ENCODE peak calls at places on chromosomes 11 and 22, in four cellular contexts. N is CD8-positive, alpha-beta T cell; M is tibial nerve; T is left lung. Q is an unnamed sample.

GRCh38 chr22:34414467-34415440 is 494.5 kb upstream of the LARGE1 start:
- DNase-seq in M (no peak), T (no peak), N (no peak), Q (peak)

GRCh38 chr22:38696606-38697005 is 4.1 kb downstream of the JOSD1 start:
- DNase-seq in M (no peak), T (no peak), N (peak), Q (no peak)

GRCh38 chr11:76849376-76849775 is 11.3 kb upstream of the ACER3 start:
- DNase-seq in N (no peak), T (no peak), M (no peak), Q (no peak)

GRCh38 chr11:121367434-121367833 is 74.9 kb downstream of the SC5D start:
- DNase-seq in T (no peak), M (no peak), N (peak), Q (peak)

GRCh38 chr11:33089776-33090175 is 50.4 kb downstream of the TCP11L1 start:
- DNase-seq in T (no peak), N (no peak), M (no peak), Q (no peak)

GRCh38 chr11:94767701-94768601 is at the start of gene AMOTL1:
- DNase-seq in M (peak), T (peak), N (peak), Q (peak)

GRCh38 chr22:46326066-46326680 is 9.3 kb upstream of the TRMU start:
- DNase-seq in T (peak), N (no peak), M (no peak), Q (no peak)

GRCh38 chr11:3667149-3668035 is 3.8 kb downstream of the CHRNA10 start:
- DNase-seq in T (peak), N (no peak), M (no peak), Q (no peak)

GRCh38 chr11:77035580-77035979 is 1.4 kb downstream of the B3GNT6 start:
- DNase-seq in T (no peak), N (no peak), M (no peak), Q (no peak)

GRCh38 chr11:105296806-105297205 is 157.2 kb upstream of the CARD18 start:
- DNase-seq in M (no peak), N (no peak), T (no peak), Q (no peak)

GRCh38 chr22:49208768-49209252 is 618.9 kb downstream of the BRD1 start:
- DNase-seq in T (no peak), N (no peak), M (no peak), Q (no peak)

GRCh38 chr11:59659981-59660380 is 8.9 kb downstream of the PATL1 start:
- DNase-seq in N (no peak), M (no peak), T (no peak), Q (no peak)

GRCh38 chr11:124101722-124102121 is 13.5 kb upstream of the VWA5A start:
- DNase-seq in M (no peak), T (no peak), N (no peak), Q (no peak)

GRCh38 chr11:293852-294661 is 5.1 kb downstream of the PGGHG start:
- DNase-seq in T (peak), N (no peak), M (no peak), Q (no peak)

GRCh38 chr11:43697679-43698078 is 17.1 kb downstream of the HSD17B12 start:
- DNase-seq in M (no peak), T (no peak), N (no peak), Q (no peak)

GRCh38 chr11:61028135-61028729 is 56.8 kb downstream of the CD6 start:
- DNase-seq in N (peak), T (no peak), M (no peak), Q (no peak)

GRCh38 chr11:120106354-120106753 is 31.6 kb downstream of the TRIM29 start:
- DNase-seq in N (no peak), T (peak), M (no peak), Q (no peak)

GRCh38 chr11:26976389-26976788 is 17.5 kb upstream of the FIBIN start:
- DNase-seq in M (no peak), T (no peak), N (no peak), Q (no peak)

GRCh38 chr11:118443590-118444218 is 7.4 kb downstream of the KMT2A start:
- DNase-seq in N (no peak), T (no peak), M (no peak), Q (no peak)

GRCh38 chr11:4211991-4212390 is 117.4 kb downstream of the RRM1 start:
- DNase-seq in T (peak), N (no peak), M (no peak), Q (no peak)

GRCh38 chr11:70104419-70104818 is 26.3 kb downstream of the ANO1 start:
- DNase-seq in M (no peak), N (no peak), T (peak), Q (no peak)

GRCh38 chr11:62579252-62579651 is 5.6 kb upstream of the EEF1G start:
- DNase-seq in T (no peak), M (no peak), N (no peak), Q (no peak)

GRCh38 chr11:1907955-1908354 is 11.5 kb upstream of the TNNT3 start:
- DNase-seq in M (no peak), T (no peak), N (no peak), Q (no peak)
- H3K4me3 ChIP-seq in M (peak), T (no peak), N (no peak), Q (no peak)

DNA sequence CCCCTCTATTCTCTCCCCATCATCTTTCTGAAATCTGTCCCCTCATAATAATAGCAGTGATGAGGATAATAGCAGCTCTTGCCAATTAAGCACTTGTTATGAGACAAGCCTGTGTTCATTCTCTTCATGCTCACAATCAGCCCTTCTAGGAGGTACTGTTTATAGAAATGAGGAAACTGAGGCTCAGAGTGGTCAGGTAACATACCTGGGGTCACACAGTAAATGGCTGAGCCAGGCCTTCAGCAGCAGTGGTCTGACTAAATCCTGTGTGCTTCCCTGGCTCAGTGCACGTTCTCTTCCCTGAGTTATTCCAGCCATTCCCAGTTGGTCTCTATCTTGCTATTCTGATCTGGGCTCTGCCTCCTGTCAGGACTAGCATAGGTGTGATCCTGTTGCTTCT is 3.8 kb upstream of the CNIH2 start:
- DNase-seq in M (no peak), T (no peak), N (no peak), Q (no peak)
- H3K4me3 ChIP-seq in M (no peak), T (no peak), N (no peak), Q (no peak)

GRCh38 chr22:22200569-22201184 is 43.9 kb upstream of the VPREB1 start:
- DNase-seq in T (no peak), M (no peak), N (no peak), Q (no peak)
- H3K4me3 ChIP-seq in T (no peak), M (no peak), N (no peak), Q (no peak)

DNA sequence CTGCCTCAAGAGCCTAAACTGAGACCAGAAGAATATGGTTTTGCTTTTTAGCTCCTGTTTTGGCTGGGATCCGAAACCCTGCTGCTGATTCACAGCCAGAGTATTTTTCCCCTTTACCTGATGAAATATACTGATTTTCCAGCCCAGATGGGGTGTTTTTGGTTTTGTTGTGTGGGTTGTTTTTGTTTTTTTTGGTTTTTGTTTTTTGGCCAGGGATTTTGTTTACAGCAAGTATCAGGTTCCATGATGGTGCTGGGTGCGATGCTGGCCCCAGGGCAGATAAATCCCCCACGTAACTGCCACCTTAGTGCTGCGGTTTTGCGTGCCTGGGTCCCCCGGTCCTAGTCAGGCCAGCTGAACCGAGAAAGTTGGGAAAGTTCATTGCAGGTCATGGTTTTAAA is 103.7 kb downstream of the ZBTB16 start:
- DNase-seq in T (no peak), M (no peak), N (no peak), Q (no peak)
- H3K4me3 ChIP-seq in T (no peak), M (peak), N (no peak), Q (no peak)

GRCh38 chr22:25692392-25692791 is 49.6 kb upstream of the MYO18B start:
- DNase-seq in T (no peak), M (no peak), N (no peak), Q (no peak)

GRCh38 chr22:25688627-25689026 is 53.4 kb upstream of the MYO18B start:
- DNase-seq in N (no peak), T (no peak), M (no peak), Q (no peak)

GRCh38 chr22:25689631-25690030 is 52.4 kb upstream of the MYO18B start:
- DNase-seq in N (no peak), M (no peak), T (no peak), Q (no peak)

GRCh38 chr22:25692965-25693565 is 48.9 kb upstream of the MYO18B start:
- DNase-seq in N (no peak), M (no peak), T (no peak), Q (no peak)

GRCh38 chr22:25690798-25691197 is 51.2 kb upstream of the MYO18B start:
- DNase-seq in T (no peak), N (no peak), M (no peak), Q (no peak)
- H3K4me3 ChIP-seq in T (no peak), N (no peak), M (no peak), Q (no peak)

Q was measured in Jurkat, Clone E6-1.